ENCODE peak calls at places on chromosomes 1 and 21, in eight cellular contexts. O, P, A, R, B, J, M and Y are unnamed samples.

GRCh38 chr1:155242805-155243358 is 12.4 kb downstream of the ENTREP3 start:
- DNase-seq in O (no peak), P (no peak), A (no peak), R (no peak), B (no peak), J (no peak), M (no peak), Y (no peak)

GRCh38 chr1:55060133-55060999 is 21.0 kb downstream of the PCSK9 start:
- DNase-seq in O (no peak), P (no peak), A (no peak), R (no peak), B (peak; percentile 59), J (no peak), M (no peak), Y (no peak)

GRCh38 chr1:184504695-184505338 is 118.0 kb downstream of the C1orf21 start:
- DNase-seq in O (no peak), P (no peak), A (no peak), R (no peak), B (no peak), J (no peak), M (no peak), Y (no peak)

GRCh38 chr21:34180826-34181359 is 107.5 kb downstream of the MRPS6 start:
- DNase-seq in O (no peak), P (no peak), A (no peak), R (no peak), B (no peak), J (no peak), M (no peak), Y (no peak)

GRCh38 chr1:201543871-201544521 is 5.1 kb downstream of the NAV1 start:
- DNase-seq in O (no peak), P (no peak), A (no peak), R (no peak), B (no peak), J (no peak), M (no peak), Y (peak; percentile 12)

GRCh38 chr1:39152923-39153322 is 51.6 kb upstream of the MACF1 start:
- DNase-seq in O (no peak), P (no peak), A (no peak), R (no peak), B (no peak), J (no peak), M (no peak), Y (no peak)

GRCh38 chr1:43058545-43059360 is 100.1 kb upstream of the SLC2A1 start:
- DNase-seq in O (no peak), P (no peak), A (no peak), R (peak; percentile 43), B (peak; percentile 62), J (no peak), M (peak; percentile 38), Y (peak; percentile 66)

GRCh38 chr1:3663999-3664699 is 11.8 kb downstream of the TP73 start:
- DNase-seq in O (no peak), P (peak; percentile 38), A (no peak), R (no peak), B (no peak), J (no peak), M (no peak), Y (peak; percentile 4)

GRCh38 chr1:199272107-199272506 is 633.3 kb downstream of the PTPRC start:
- DNase-seq in O (no peak), P (no peak), A (peak; percentile 29), R (no peak), B (peak; percentile 91), J (no peak), M (no peak), Y (no peak)

GRCh38 chr1:57632401-57632800 is 208.5 kb upstream of the DAB1 start:
- DNase-seq in O (no peak), P (no peak), A (no peak), R (no peak), B (no peak), J (no peak), M (no peak), Y (no peak)

GRCh38 chr1:235878082-235878781 is 11.5 kb upstream of the LYST start:
- DNase-seq in O (no peak), P (no peak), A (no peak), R (no peak), B (no peak), J (no peak), M (no peak), Y (no peak)

GRCh38 chr1:155086182-155086741 is 7.6 kb downstream of the EFNA3 start:
- DNase-seq in O (peak; percentile 82), P (peak; percentile 85), A (no peak), R (peak; percentile 83), B (no peak), J (peak; percentile 69), M (peak; percentile 68), Y (peak; percentile 93)

GRCh38 chr1:235910357-235911299 is 43.9 kb upstream of the LYST start:
- DNase-seq in O (no peak), P (no peak), A (peak; percentile 65), R (no peak), B (peak; percentile 97), J (peak; percentile 90), M (no peak), Y (no peak)

GRCh38 chr1:27592600-27593340 is 11.2 kb downstream of the AHDC1 start:
- DNase-seq in O (no peak), P (no peak), A (no peak), R (peak; percentile 42), B (no peak), J (no peak), M (peak; percentile 48), Y (peak; percentile 89)

GRCh38 chr1:220775238-220775853 is 11.4 kb upstream of the MTARC1 start:
- DNase-seq in O (peak; percentile 67), P (peak; percentile 59), A (no peak), R (no peak), B (peak; percentile 31), J (peak; percentile 39), M (peak; percentile 57), Y (peak; percentile 59)

GRCh38 chr1:162872981-162873380 is 12.0 kb upstream of the CCDC190 start:
- DNase-seq in O (no peak), P (no peak), A (no peak), R (no peak), B (no peak), J (no peak), M (no peak), Y (no peak)

GRCh38 chr1:162878000-162878596 is 17.1 kb upstream of the CCDC190 start:
- DNase-seq in O (peak; percentile 79), P (no peak), A (peak; percentile 38), R (peak; percentile 20), B (peak; percentile 90), J (peak; percentile 47), M (peak; percentile 76), Y (peak; percentile 83)

GRCh38 chr1:162877412-162877811 is 16.4 kb upstream of the CCDC190 start:
- DNase-seq in O (no peak), P (no peak), A (no peak), R (no peak), B (no peak), J (no peak), M (no peak), Y (no peak)

GRCh38 chr1:162876751-162877150 is 15.8 kb upstream of the CCDC190 start:
- DNase-seq in O (no peak), P (no peak), A (no peak), R (no peak), B (no peak), J (no peak), M (no peak), Y (peak; percentile 57)

DNA sequence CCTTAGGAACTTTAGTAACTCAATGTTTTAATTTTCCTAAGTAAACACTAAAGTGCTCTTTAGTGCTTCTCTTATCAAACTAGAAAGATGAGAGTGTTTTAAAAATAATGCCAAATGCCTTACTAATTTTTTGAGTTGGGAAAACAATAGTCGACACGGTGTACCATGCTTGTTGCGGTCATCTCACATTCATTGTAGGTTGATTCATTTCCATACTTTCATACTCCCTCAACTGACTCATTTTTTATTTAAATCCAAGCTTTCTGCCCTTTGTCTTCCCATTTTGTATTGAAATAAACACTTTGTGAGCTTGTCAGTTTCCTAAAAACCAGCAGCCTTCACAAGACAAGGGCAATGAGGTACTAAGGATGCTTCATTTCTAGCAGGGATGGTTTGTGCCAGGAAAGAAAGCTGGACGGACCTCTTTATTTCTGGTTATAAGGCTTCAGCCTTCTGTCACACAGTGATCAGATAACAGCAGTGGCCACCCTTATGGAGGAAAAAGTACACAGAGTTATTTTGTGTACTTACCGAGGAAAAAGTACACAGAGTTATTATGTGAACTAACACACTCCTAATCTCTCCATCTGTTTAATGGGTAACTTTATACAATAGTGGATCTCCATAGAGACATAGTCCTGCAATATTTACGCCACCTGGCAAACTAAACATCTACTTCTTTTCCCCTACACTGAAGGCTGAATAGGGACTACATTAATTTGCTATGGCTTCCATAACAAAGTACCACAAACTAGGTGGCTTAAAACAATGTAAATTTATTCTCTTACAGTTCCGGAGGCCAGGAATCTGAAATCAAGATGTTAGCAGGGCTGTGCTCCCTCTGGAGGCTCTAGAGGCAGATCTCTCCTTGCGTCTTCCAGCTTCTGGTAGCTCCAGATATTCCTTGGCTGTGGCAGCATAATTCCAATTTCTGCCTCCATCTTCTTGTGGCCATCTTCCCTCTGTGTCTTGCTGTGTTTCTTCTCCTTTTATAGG is 13.0 kb upstream of the CCDC190 start:
- DNase-seq in O (no peak), P (no peak), A (peak; percentile 43), R (no peak), B (peak; percentile 91), J (peak; percentile 4), M (no peak), Y (no peak)
- TF ChIP-seq CTCF in O (no peak), P (no peak), A (peak; percentile 45), R (no peak), B (peak; percentile 69), J (no peak), M (peak; percentile 44), Y (peak; percentile 17)

DNA sequence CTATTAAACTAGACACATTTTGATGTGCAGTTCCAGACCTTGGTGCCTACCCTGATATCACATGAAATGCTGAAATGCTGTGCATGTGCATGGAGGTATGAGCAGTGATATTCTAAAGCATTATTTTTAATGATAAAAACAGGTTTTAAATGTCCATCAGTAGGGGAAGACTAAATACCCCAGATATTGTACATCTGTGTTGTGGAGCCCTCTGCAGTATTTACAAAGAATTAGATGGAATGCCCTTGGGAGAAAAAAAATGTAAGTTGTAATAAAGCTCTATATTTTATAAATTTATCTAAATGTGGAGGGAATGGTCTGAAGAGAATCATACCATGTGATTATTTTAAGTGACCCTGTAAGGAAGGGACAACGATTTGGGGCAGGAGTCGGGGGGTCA is 39.1 kb upstream of the IGSF5 start:
- DNase-seq in O (no peak), P (no peak), A (no peak), R (no peak), B (peak; percentile 31), J (no peak), M (no peak), Y (no peak)
- TF ChIP-seq CTCF in O (no peak), P (no peak), A (peak; percentile 35), R (no peak), B (peak; percentile 26), J (no peak), M (no peak), Y (no peak)

DNA sequence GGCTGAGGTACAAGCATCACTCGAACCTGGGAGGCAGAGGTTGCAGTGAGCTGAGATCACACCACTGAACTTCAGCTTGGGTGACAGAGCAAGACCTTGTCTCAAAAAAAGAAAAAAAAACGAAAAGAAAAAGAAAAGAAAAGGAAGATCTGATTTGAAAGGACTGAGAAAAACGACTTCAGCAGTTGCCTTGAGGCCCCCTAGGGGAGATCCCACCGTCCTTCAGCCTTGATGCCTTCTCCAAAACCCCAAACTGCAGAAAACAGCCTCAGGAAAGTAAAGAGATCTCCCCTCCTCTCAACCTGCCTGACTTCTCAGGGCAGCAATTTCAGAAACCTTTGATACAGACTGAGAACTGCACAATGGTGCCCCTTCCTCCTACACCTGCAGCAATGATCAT is 50.9 kb upstream of the BCAR3 start:
- DNase-seq in O (no peak), P (no peak), A (no peak), R (no peak), B (no peak), J (no peak), M (no peak), Y (no peak)
- TF ChIP-seq CTCF in O (no peak), P (no peak), A (peak; percentile 47), R (no peak), B (peak; percentile 35), J (no peak), M (peak; percentile 29), Y (peak; percentile 40)

GRCh38 chr1:41722184-41722583 is 196.5 kb downstream of the HIVEP3 start:
- DNase-seq in O (no peak), P (no peak), A (no peak), R (no peak), B (no peak), J (no peak), M (no peak), Y (no peak)
- TF ChIP-seq CTCF in O (no peak), P (no peak), A (no peak), R (no peak), B (no peak), J (no peak), M (no peak), Y (no peak)